ENCODE peak calls at places on chromosomes 1 and 21, in seven cellular contexts. One of them, this sample, is unnamed.

GRCh38 chr1:201876148-201876547 is 12.6 kb upstream of the SHISA4 start:
- DNase-seq in kidney epithelial cell: no peak
- DNase-seq in fibroblast of villous mesenchyme: peak; percentile 30
- DNase-seq in fibroblast of the aortic adventitia: no peak
- DNase-seq in left lung: no peak
- DNase-seq in stomach: no peak
- DNase-seq in lung: no peak
- DNase-seq in this sample: no peak

GRCh38 chr1:117467336-117467735 is 100.1 kb downstream of the MAN1A2 start:
- DNase-seq in fibroblast of villous mesenchyme: no peak
- DNase-seq in fibroblast of the aortic adventitia: peak; percentile 5
- DNase-seq in kidney epithelial cell: no peak
- DNase-seq in left lung: no peak
- DNase-seq in stomach: no peak
- DNase-seq in lung: no peak
- DNase-seq in this sample: no peak

GRCh38 chr1:168089326-168089978 is 47.3 kb downstream of the GPR161 start:
- DNase-seq in stomach: no peak
- DNase-seq in lung: no peak
- DNase-seq in fibroblast of villous mesenchyme: no peak
- DNase-seq in fibroblast of the aortic adventitia: no peak
- DNase-seq in left lung: no peak
- DNase-seq in kidney epithelial cell: no peak
- DNase-seq in this sample: no peak

GRCh38 chr1:67137307-67137753 is 2.6 kb upstream of the C1orf141 start:
- DNase-seq in fibroblast of the aortic adventitia: no peak
- DNase-seq in stomach: no peak
- DNase-seq in fibroblast of villous mesenchyme: no peak
- DNase-seq in left lung: no peak
- DNase-seq in lung: no peak
- DNase-seq in kidney epithelial cell: no peak
- DNase-seq in this sample: no peak

GRCh38 chr1:19682257-19682656 is 17.6 kb downstream of the HTR6 start:
- DNase-seq in left lung: no peak
- DNase-seq in stomach: no peak
- DNase-seq in fibroblast of the aortic adventitia: peak; percentile 92
- DNase-seq in kidney epithelial cell: peak; percentile 12
- DNase-seq in fibroblast of villous mesenchyme: peak; percentile 70
- DNase-seq in lung: no peak
- DNase-seq in this sample: no peak

GRCh38 chr1:87765686-87766085 is 437.0 kb downstream of the LMO4 start:
- DNase-seq in kidney epithelial cell: no peak
- DNase-seq in lung: no peak
- DNase-seq in fibroblast of villous mesenchyme: peak; percentile 71
- DNase-seq in stomach: no peak
- DNase-seq in fibroblast of the aortic adventitia: peak; percentile 40
- DNase-seq in left lung: no peak
- DNase-seq in this sample: no peak

GRCh38 chr1:66831529-66832239 is 30.6 kb upstream of the INSL5 start:
- DNase-seq in lung: no peak
- DNase-seq in fibroblast of villous mesenchyme: no peak
- DNase-seq in fibroblast of the aortic adventitia: peak; percentile 4
- DNase-seq in left lung: no peak
- DNase-seq in stomach: no peak
- DNase-seq in kidney epithelial cell: no peak
- DNase-seq in this sample: no peak

GRCh38 chr21:38156200-38156599 is 100.6 kb upstream of the KCNJ15 start:
- DNase-seq in fibroblast of the aortic adventitia: peak; percentile 9
- DNase-seq in kidney epithelial cell: no peak
- DNase-seq in fibroblast of villous mesenchyme: no peak
- DNase-seq in left lung: no peak
- DNase-seq in stomach: no peak
- DNase-seq in lung: no peak
- DNase-seq in this sample: no peak

GRCh38 chr21:44485796-44486195 is 30.5 kb downstream of the LRRC3 start:
- DNase-seq in lung: no peak
- DNase-seq in fibroblast of the aortic adventitia: no peak
- DNase-seq in fibroblast of villous mesenchyme: no peak
- DNase-seq in kidney epithelial cell: no peak
- DNase-seq in left lung: no peak
- DNase-seq in stomach: no peak
- DNase-seq in this sample: no peak

GRCh38 chr1:13699510-13699909 is 478 bp upstream of the PRDM2 start:
- DNase-seq in stomach: no peak
- DNase-seq in fibroblast of villous mesenchyme: no peak
- DNase-seq in lung: no peak
- DNase-seq in kidney epithelial cell: no peak
- DNase-seq in fibroblast of the aortic adventitia: no peak
- DNase-seq in left lung: no peak
- DNase-seq in this sample: no peak

DNA sequence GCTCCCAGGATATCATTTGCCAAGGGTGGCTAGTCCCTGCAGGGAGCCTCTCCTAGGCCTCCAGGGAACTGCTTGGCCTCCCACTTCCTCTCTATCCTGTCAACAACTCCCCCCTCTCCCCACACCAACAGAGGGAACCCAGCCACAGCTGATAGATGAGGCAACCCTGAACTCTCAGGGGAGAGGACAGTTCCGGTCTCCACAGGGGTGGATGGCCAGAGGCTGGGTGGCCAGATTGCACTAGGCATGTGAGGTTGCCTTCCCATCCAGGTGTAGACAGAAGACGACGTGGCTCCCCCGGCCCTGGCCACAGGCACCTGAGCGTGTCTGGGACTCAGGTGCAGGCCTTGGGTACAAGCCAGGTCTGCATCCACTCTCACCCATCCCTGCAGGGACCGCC is 53.3 kb downstream of the TOR1AIP2 start:
- DNase-seq in lung: no peak
- DNase-seq in fibroblast of villous mesenchyme: no peak
- DNase-seq in left lung: no peak
- DNase-seq in fibroblast of the aortic adventitia: no peak
- DNase-seq in kidney epithelial cell: no peak
- DNase-seq in stomach: no peak
- DNase-seq in this sample: no peak
- TF ChIP-seq CTCF in lung: no peak
- TF ChIP-seq CTCF in fibroblast of villous mesenchyme: no peak
- TF ChIP-seq CTCF in left lung: no peak
- TF ChIP-seq CTCF in fibroblast of the aortic adventitia: no peak
- TF ChIP-seq CTCF in kidney epithelial cell: no peak
- TF ChIP-seq CTCF in stomach: no peak
- TF ChIP-seq CTCF in this sample: no peak

DNA sequence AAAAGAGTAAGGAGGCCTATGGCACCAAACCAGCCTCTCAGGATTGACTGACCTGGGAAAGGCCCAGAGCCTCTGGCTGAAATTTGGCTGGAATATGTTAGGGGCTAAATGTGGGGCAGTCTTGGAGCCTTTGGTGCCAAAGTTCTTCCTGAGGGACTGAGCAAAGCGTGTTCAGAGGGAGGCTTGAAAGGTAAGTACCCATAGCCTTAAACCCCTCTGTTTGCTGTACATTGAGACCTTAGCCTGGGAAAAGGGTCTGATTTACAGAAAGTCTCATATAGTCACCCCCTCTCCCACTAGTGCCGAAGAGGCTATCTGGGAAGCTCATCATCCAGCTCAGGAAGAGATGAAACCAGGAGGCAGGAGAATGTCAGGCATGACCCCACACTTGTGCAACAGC is at the start of gene LCE4A:
- DNase-seq in fibroblast of the aortic adventitia: no peak
- DNase-seq in left lung: no peak
- DNase-seq in stomach: no peak
- DNase-seq in kidney epithelial cell: no peak
- DNase-seq in fibroblast of villous mesenchyme: no peak
- DNase-seq in lung: no peak
- DNase-seq in this sample: no peak
- H3K4me3 ChIP-seq in fibroblast of the aortic adventitia: no peak within 1 kb of the TSS
- H3K4me3 ChIP-seq in left lung: no peak within 1 kb of the TSS
- H3K4me3 ChIP-seq in stomach: no peak within 1 kb of the TSS
- H3K4me3 ChIP-seq in kidney epithelial cell: no peak within 1 kb of the TSS
- H3K4me3 ChIP-seq in fibroblast of villous mesenchyme: no peak within 1 kb of the TSS
- H3K4me3 ChIP-seq in lung: no peak within 1 kb of the TSS
- H3K4me3 ChIP-seq in this sample: no peak within 1 kb of the TSS

GRCh38 chr1:94501925-94502324 is 39.6 kb downstream of the F3 start:
- DNase-seq in stomach: no peak
- DNase-seq in fibroblast of villous mesenchyme: peak; percentile 50
- DNase-seq in left lung: no peak
- DNase-seq in lung: no peak
- DNase-seq in kidney epithelial cell: no peak
- DNase-seq in fibroblast of the aortic adventitia: peak; percentile 66
- DNase-seq in this sample: no peak

GRCh38 chr1:94490556-94490955 is 51.0 kb downstream of the F3 start:
- DNase-seq in kidney epithelial cell: no peak
- DNase-seq in left lung: no peak
- DNase-seq in stomach: no peak
- DNase-seq in fibroblast of the aortic adventitia: no peak
- DNase-seq in fibroblast of villous mesenchyme: peak; percentile 48
- DNase-seq in lung: no peak
- DNase-seq in this sample: no peak

GRCh38 chr1:94501426-94501825 is 40.1 kb downstream of the F3 start:
- DNase-seq in kidney epithelial cell: no peak
- DNase-seq in left lung: no peak
- DNase-seq in stomach: no peak
- DNase-seq in fibroblast of villous mesenchyme: no peak
- DNase-seq in fibroblast of the aortic adventitia: peak; percentile 34
- DNase-seq in lung: no peak
- DNase-seq in this sample: no peak

GRCh38 chr1:94496076-94496755 is 45.3 kb downstream of the F3 start:
- DNase-seq in fibroblast of the aortic adventitia: no peak
- DNase-seq in kidney epithelial cell: no peak
- DNase-seq in left lung: no peak
- DNase-seq in fibroblast of villous mesenchyme: no peak
- DNase-seq in stomach: no peak
- DNase-seq in lung: no peak
- DNase-seq in this sample: no peak
- TF ChIP-seq CTCF in fibroblast of the aortic adventitia: no peak
- TF ChIP-seq CTCF in kidney epithelial cell: no peak
- TF ChIP-seq CTCF in left lung: no peak
- TF ChIP-seq CTCF in fibroblast of villous mesenchyme: no peak
- TF ChIP-seq CTCF in stomach: no peak
- TF ChIP-seq CTCF in lung: no peak
- TF ChIP-seq CTCF in this sample: no peak

GRCh38 chr1:161187311-161187710 is 10.0 kb upstream of the B4GALT3 start:
- DNase-seq in fibroblast of the aortic adventitia: no peak
- DNase-seq in left lung: no peak
- DNase-seq in kidney epithelial cell: no peak
- DNase-seq in lung: no peak
- DNase-seq in fibroblast of villous mesenchyme: no peak
- DNase-seq in stomach: no peak
- DNase-seq in this sample: no peak
- H3K4me3 ChIP-seq in fibroblast of the aortic adventitia: no peak overlapping the region
- H3K4me3 ChIP-seq in left lung: no peak overlapping the region
- H3K4me3 ChIP-seq in kidney epithelial cell: no peak overlapping the region
- H3K4me3 ChIP-seq in lung: no peak overlapping the region
- H3K4me3 ChIP-seq in fibroblast of villous mesenchyme: no peak overlapping the region
- H3K4me3 ChIP-seq in stomach: no peak overlapping the region
- H3K4me3 ChIP-seq in this sample: no peak overlapping the region

DNA sequence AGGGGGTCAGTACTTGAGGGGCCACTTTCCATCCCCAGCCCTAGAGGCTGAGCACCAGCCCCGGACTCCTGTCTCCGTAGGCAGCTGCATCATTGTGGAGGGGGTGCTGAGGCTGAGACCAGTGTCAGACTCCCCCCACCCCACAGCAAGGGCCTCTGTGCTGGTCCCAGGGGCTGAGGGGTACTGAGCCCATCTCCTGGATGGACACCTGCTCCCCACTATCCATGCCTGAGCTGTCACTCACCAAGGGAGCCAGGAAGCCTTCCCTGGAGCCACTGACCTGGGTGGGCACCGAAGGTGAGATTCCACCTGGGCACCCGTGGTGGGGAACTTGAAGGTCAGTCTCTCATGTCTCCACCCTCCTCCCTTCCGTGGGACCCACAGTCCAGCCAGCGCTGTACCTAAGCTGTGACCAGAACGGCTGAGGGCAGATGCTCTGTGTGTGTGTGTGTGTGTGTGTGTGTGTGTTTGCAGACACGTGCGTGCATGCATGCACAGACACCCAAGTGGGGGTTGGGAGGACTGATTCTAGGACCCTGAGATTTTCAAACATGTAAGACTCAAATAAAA is 9.3 kb downstream of the DISP3 start:
- DNase-seq in fibroblast of villous mesenchyme: no peak
- DNase-seq in lung: no peak
- DNase-seq in fibroblast of the aortic adventitia: no peak
- DNase-seq in kidney epithelial cell: no peak
- DNase-seq in stomach: no peak
- DNase-seq in left lung: no peak
- DNase-seq in this sample: no peak
- TF ChIP-seq CTCF in fibroblast of villous mesenchyme: no peak
- TF ChIP-seq CTCF in lung: no peak
- TF ChIP-seq CTCF in fibroblast of the aortic adventitia: no peak
- TF ChIP-seq CTCF in kidney epithelial cell: no peak
- TF ChIP-seq CTCF in stomach: no peak
- TF ChIP-seq CTCF in left lung: no peak
- TF ChIP-seq CTCF in this sample: no peak